ENCODE peak calls at places on chromosomes 12 and 14, in eight cellular contexts. O is dorsolateral prefrontal cortex; N is body of pancreas; D is fibroblast of villous mesenchyme; M is GM06990; B is CD8-positive, alpha-beta T cell; Y is progenitor cell of endocrine pancreas; L is neural crest cell. I is an unnamed sample.

GRCh38 chr12:67710582-67710981 is 62.0 kb downstream of the DYRK2 start:
- DNase-seq in L (no peak), M (peak), N (peak), Y (no peak), D (peak), B (no peak), O (no peak), I (no peak)

GRCh38 chr14:78170203-78170602 is at the start of gene NRXN3:
- DNase-seq in Y (peak), M (no peak), B (no peak), D (no peak), L (peak), N (no peak), O (peak), I (peak)

GRCh38 chr12:92899388-92900001 is 29.6 kb downstream of the EEA1 start:
- DNase-seq in O (no peak), M (no peak), Y (no peak), B (no peak), L (no peak), N (peak), D (peak), I (no peak)

GRCh38 chr14:100692859-100693558 is 33.7 kb upstream of the DLK1 start:
- DNase-seq in D (peak), M (no peak), Y (no peak), O (no peak), B (no peak), N (no peak), L (no peak), I (no peak)

GRCh38 chr12:64780220-64780530 is 21.0 kb upstream of the GNS start:
- DNase-seq in M (no peak), B (no peak), D (no peak), N (no peak), Y (no peak), L (no peak), O (no peak), I (no peak)

GRCh38 chr12:78403136-78403535 is 461.4 kb upstream of the SYT1 start:
- DNase-seq in Y (no peak), M (no peak), B (no peak), O (no peak), L (no peak), D (peak), N (no peak), I (no peak)

GRCh38 chr14:29222671-29223268 is 456.2 kb downstream of the FOXG1 start:
- DNase-seq in B (no peak), M (no peak), N (no peak), D (peak), O (peak), Y (no peak), L (no peak), I (peak)

GRCh38 chr12:1576410-1577240 is 17.8 kb downstream of the FBXL14 start:
- DNase-seq in D (peak), N (peak), L (no peak), Y (no peak), B (no peak), M (no peak), O (no peak), I (no peak)

GRCh38 chr12:20044836-20045235 is 323.5 kb upstream of the PDE3A start:
- DNase-seq in D (peak), B (no peak), O (no peak), L (no peak), N (no peak), Y (no peak), M (no peak), I (no peak)

GRCh38 chr14:77007339-77007974 is 21.1 kb downstream of the IRF2BPL start:
- DNase-seq in M (no peak), L (no peak), Y (no peak), O (no peak), D (no peak), B (no peak), N (peak), I (no peak)

GRCh38 chr12:69421548-69421947 is 48.6 kb upstream of the FRS2 start:
- DNase-seq in N (no peak), D (no peak), O (no peak), Y (no peak), B (no peak), L (no peak), M (no peak), I (no peak)

GRCh38 chr12:93982847-93983315 is 165.5 kb upstream of the PLXNC1 start:
- DNase-seq in D (peak), N (no peak), L (no peak), O (no peak), M (no peak), B (no peak), Y (no peak), I (no peak)

GRCh38 chr14:95361373-95362179 is 41.9 kb upstream of the CLMN start:
- DNase-seq in M (peak), Y (no peak), B (peak), N (peak), L (no peak), D (no peak), O (no peak), I (peak)

GRCh38 chr12:113659416-113659815 is 187.7 kb upstream of the LHX5 start:
- DNase-seq in Y (no peak), D (no peak), M (no peak), O (no peak), N (no peak), L (no peak), B (no peak), I (no peak)

GRCh38 chr12:113658030-113658655 is 186.5 kb upstream of the LHX5 start:
- DNase-seq in N (no peak), L (no peak), B (no peak), D (no peak), Y (no peak), O (no peak), M (no peak), I (no peak)

GRCh38 chr12:113655479-113655878 is 183.8 kb upstream of the LHX5 start:
- DNase-seq in M (no peak), L (no peak), B (no peak), Y (no peak), N (no peak), D (no peak), O (no peak), I (no peak)

GRCh38 chr12:113659015-113659414 is 187.3 kb upstream of the LHX5 start:
- DNase-seq in Y (no peak), D (no peak), O (no peak), B (no peak), L (no peak), M (no peak), N (no peak), I (no peak)

DNA sequence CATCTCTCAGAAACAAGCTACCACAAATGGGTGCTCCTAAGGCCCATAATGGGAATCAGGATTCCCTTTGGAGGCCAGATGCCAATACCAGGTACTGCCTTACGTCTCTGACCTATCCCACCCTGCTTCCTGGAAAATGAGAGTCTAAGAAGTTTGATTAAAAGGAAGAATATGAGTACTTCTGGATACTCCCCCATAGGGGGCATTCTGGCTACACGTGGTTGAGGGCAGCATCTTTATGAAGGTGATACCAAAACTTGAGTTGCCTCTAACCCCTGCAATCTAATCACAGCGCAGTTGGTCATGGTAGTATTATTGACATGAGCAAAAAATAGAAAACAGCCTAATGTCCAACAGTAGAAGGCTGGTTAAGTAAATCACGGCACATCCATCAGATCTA is 184.2 kb upstream of the LHX5 start:
- DNase-seq in O (no peak), N (no peak), Y (no peak), B (no peak), D (no peak), M (no peak), L (no peak), I (no peak)
- TF ChIP-seq CTCF in O (no peak), N (no peak), Y (no peak), B (no peak), D (no peak), M (no peak), L (no peak), I (no peak)

GRCh38 chr14:35533357-35534129 is 421 bp upstream of the INSM2 start:
- DNase-seq in B (peak), D (peak), L (peak), Y (peak), M (peak), O (peak), N (peak), I (peak)
- TF ChIP-seq CTCF in B (no peak), D (no peak), L (peak), Y (no peak), M (no peak), O (no peak), N (no peak), I (no peak)

DNA sequence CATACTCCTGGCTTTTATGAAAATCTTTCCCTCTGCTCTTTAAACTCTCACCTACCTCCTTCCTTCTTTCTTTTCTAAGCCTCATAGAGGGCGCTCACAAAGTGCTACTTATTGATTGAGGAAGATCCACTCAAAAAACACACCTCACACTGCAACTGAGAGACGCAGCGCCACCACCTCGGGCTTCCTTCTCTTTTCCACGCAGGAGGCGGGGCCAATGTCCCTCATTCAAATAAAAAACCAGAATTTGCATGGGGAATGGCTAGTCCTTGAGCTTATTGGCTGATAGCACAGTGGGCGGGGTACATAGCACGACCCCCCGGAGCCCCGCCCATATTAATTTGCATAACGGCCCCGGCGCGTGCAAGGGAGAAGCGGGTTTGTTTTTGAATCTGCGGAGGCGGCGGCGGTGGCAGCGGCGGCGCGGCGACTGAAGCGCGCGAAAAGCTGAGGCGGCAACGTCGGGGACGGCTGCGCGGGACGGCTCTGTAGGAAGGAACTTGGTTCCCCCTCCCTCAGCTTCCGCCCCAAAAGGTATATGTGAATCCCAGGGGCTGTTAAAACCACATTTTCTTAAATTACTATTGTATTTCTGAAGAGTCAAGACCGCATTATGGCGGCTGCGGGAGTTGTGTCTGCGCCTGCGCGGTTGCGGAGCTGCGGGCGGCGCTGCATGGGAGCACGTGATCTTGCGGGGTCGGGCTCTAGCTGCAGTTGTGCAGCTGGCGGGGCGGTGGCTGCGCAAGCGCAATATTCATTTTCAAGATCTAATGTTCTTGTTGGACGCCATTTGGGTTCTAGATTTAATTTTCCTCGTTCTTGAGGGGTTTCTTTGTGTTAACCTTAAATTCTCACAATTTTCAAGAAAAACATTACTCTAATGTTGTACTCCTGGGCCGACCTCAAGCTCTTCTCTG is at the start of gene ATF7IP:
- DNase-seq in Y (peak), B (peak), O (peak), M (peak), N (peak), D (peak), L (peak), I (peak)
- TF ChIP-seq CTCF in Y (peak), B (no peak), O (peak), M (peak), N (no peak), D (peak), L (peak), I (no peak)

DNA sequence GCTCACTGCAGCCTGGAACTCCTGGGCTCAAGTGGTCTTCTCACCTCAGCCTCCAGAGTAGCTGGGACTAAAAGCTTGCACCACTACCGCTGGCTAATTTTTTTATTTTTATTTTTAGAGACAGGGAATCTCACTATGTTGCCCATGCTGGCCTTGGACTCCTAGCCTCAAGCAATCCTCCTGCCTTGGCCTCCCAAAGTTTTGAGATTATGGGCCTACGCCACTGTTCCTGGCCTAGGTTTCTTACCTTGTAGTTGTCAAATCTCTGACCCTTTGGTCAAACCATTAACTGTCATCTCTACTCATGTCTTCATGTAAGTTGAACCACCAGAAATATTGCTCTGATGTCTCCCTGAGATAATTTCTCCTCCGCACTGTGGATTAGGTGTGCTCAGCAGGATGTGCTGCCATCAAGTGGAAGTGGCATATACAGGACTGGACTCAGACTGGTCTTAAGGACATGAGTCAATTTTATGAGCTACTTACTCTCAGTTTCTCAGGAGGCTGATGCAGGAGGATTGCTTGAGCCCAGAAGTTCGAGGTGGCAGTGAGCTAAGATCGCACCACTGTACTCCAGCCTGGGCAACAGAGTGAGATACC is 28.5 kb downstream of the ACTR6 start:
- DNase-seq in L (no peak), B (no peak), M (no peak), N (no peak), Y (no peak), O (no peak), D (peak), I (no peak)
- TF ChIP-seq CTCF in L (no peak), B (no peak), M (no peak), N (no peak), Y (no peak), O (no peak), D (peak), I (no peak)

DNA sequence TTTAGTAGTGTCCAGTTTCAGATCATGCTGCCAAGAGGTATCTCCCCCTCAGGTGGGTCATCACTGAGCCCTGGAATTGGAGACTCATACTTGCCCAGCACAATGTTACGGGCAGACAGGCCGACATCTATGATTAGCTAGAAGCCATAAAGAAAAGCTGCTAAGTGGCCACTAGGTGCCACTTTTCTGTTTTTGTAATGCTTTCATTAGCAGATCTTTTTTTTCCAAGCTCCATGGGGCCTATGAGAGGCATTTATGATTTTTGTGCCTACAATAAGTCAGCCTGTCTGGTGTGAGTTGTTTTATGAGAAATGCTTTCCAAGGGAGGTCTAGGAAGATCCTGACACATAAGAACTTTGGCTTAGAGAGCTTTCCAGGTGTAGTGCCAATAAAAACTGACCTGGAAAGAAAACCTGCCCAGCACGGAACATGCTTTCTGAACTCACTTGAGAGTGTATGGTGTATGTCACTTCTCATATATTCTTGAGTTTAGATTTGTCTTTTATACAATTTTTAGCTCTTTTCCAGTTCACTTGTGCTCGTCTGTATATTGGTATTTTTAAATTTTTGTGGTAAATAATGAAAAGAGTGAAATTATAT is 21.8 kb upstream of the SMCO2 start:
- DNase-seq in O (no peak), D (peak), Y (no peak), M (no peak), B (no peak), N (peak), L (no peak), I (no peak)
- TF ChIP-seq CTCF in O (peak), D (peak), Y (peak), M (peak), B (no peak), N (peak), L (peak), I (peak)

GRCh38 chr12:108589840-108590229 is 8.0 kb downstream of the TMEM119 start:
- DNase-seq in N (no peak), B (no peak), Y (no peak), O (no peak), M (no peak), L (no peak), D (no peak), I (no peak)
- TF ChIP-seq CTCF in N (no peak), B (no peak), Y (no peak), O (no peak), M (no peak), L (no peak), D (no peak), I (no peak)

DNA sequence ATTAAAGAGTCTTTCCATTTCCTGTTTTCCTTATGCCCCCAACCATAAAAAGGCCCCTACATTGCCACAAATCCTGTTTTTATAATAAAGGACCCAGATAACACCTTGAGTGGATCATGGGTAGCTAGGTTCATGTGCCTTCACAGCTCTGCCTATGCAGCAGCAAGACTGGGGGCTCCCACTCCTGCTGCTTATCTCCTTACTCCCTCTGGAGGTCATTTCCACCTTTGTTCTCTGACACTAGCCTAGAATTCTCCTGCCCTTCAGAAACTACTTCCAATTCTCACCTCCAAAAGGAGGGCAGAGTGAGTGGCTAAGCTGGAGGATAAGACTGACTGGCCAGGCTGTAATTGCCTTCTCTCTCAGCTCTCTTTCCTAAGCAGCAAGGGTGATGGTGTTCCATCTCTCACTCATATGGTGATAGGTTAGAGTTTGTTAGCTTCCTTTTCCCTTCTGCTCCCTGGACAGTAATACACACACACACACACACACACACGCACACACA is 20.0 kb upstream of the STAC3 start:
- DNase-seq in B (no peak), D (no peak), L (no peak), M (no peak), N (no peak), O (no peak), Y (no peak), I (no peak)
- TF ChIP-seq CTCF in B (no peak), D (no peak), L (no peak), M (peak), N (no peak), O (no peak), Y (peak), I (no peak)

GRCh38 chr12:123164222-123164621 is 13.3 kb upstream of the PITPNM2 start:
- DNase-seq in O (no peak), N (no peak), L (no peak), B (no peak), D (no peak), Y (no peak), M (peak), I (no peak)
- TF ChIP-seq CTCF in O (no peak), N (no peak), L (no peak), B (no peak), D (no peak), Y (no peak), M (no peak), I (no peak)

I was measured in endothelial cell.